ENCODE peak calls at places on chromosomes 3 and 15, in seven cellular contexts. E is GM19239; S is activated T-cell treated with anti-CD3 and anti-CD28 coated beads, Interleukin-2, amount 50 U/mL, for 72 hours; K is transverse colon; Y is GM03348; W is WTC11; A is NCI-H69. C is an unnamed sample.

GRCh38 chr3:86793786-86794185 is 197.2 kb downstream of the VGLL3 start:
- DNase-seq in S (no peak), A (peak), W (no peak), K (no peak), Y (peak), E (no peak), C (no peak)

GRCh38 chr15:101325263-101326025 is 30.4 kb upstream of the SNRPA1 start:
- DNase-seq in A (no peak), W (no peak), K (peak), S (no peak), E (no peak), Y (no peak), C (no peak)

GRCh38 chr15:62059818-62060115 is 480 bp downstream of the VPS13C start:
- DNase-seq in A (peak), Y (peak), S (peak), E (peak), K (peak), W (peak), C (peak)

GRCh38 chr3:151835751-151836550 is 22.0 kb downstream of the AADAC start:
- DNase-seq in Y (peak), W (no peak), S (no peak), E (no peak), A (peak), K (no peak), C (no peak)

GRCh38 chr3:179071161-179071568 is 444 bp downstream of the ZMAT3 start:
- DNase-seq in Y (no peak), W (no peak), A (peak), K (peak), S (peak), E (no peak), C (peak)

GRCh38 chr3:183439510-183439909 is 11.1 kb upstream of the MCF2L2 start:
- DNase-seq in W (no peak), S (no peak), E (no peak), K (no peak), Y (no peak), A (no peak), C (no peak)

GRCh38 chr3:175335229-175335628 is 476.1 kb downstream of the NAALADL2 start:
- DNase-seq in A (peak), Y (peak), K (no peak), W (no peak), S (no peak), E (no peak), C (no peak)

GRCh38 chr15:92884459-92884812 is 15.7 kb upstream of the CHD2 start:
- DNase-seq in E (no peak), K (no peak), W (no peak), Y (no peak), A (peak), S (no peak), C (no peak)

GRCh38 chr3:160130950-160131349 is 94.3 kb upstream of the C3orf80 start:
- DNase-seq in K (no peak), S (no peak), W (no peak), A (no peak), Y (peak), E (no peak), C (no peak)

GRCh38 chr15:25245801-25246622 is 192.8 kb downstream of the UBE3A start:
- DNase-seq in S (no peak), A (no peak), E (no peak), K (peak), W (peak), Y (no peak), C (no peak)